ENCODE peak calls at places on chromosome 4, in five cellular contexts. One of them, this sample, is unnamed. For H3K36me3, the result is how much of the 10 kb centered on the place peaks cover.

GRCh38 chr4:109044446-109044845 is 258.0 kb downstream of the COL25A1 start:
- DNase-seq in right atrium auricular region: no peak
- DNase-seq in A673: no peak
- DNase-seq in CD8-positive, alpha-beta memory T cell: no peak
- DNase-seq in heart left ventricle: no peak
- DNase-seq in this sample: no peak

GRCh38 chr4:26323807-26324206 is 3.0 kb downstream of the RBPJ start:
- DNase-seq in right atrium auricular region: no peak
- DNase-seq in A673: no peak
- DNase-seq in CD8-positive, alpha-beta memory T cell: no peak
- DNase-seq in heart left ventricle: no peak
- DNase-seq in this sample: no peak

GRCh38 chr4:74038161-74039064 is at the start of gene CXCL3:
- DNase-seq in right atrium auricular region: peak
- DNase-seq in A673: peak
- DNase-seq in CD8-positive, alpha-beta memory T cell: no peak
- DNase-seq in heart left ventricle: peak
- DNase-seq in this sample: peak

GRCh38 chr4:29081230-29081955 is 1638.8 kb upstream of the PCDH7 start:
- DNase-seq in right atrium auricular region: no peak
- DNase-seq in A673: peak
- DNase-seq in CD8-positive, alpha-beta memory T cell: no peak
- DNase-seq in heart left ventricle: no peak
- DNase-seq in this sample: no peak

GRCh38 chr4:22500128-22500611 is 15.7 kb downstream of the ADGRA3 start:
- DNase-seq in right atrium auricular region: no peak
- DNase-seq in A673: no peak
- DNase-seq in CD8-positive, alpha-beta memory T cell: no peak
- DNase-seq in heart left ventricle: no peak
- DNase-seq in this sample: no peak

GRCh38 chr4:63663870-63664269 is 745.4 kb downstream of the TECRL start:
- DNase-seq in right atrium auricular region: no peak
- DNase-seq in A673: no peak
- DNase-seq in CD8-positive, alpha-beta memory T cell: no peak
- DNase-seq in heart left ventricle: no peak
- DNase-seq in this sample: no peak

GRCh38 chr4:104352211-104352610 is 142.5 kb downstream of the CXXC4 start:
- DNase-seq in right atrium auricular region: no peak
- DNase-seq in A673: peak
- DNase-seq in CD8-positive, alpha-beta memory T cell: no peak
- DNase-seq in heart left ventricle: no peak
- DNase-seq in this sample: peak

GRCh38 chr4:15659768-15660394 is 4.7 kb upstream of the FBXL5 start:
- DNase-seq in right atrium auricular region: no peak
- DNase-seq in A673: peak
- DNase-seq in CD8-positive, alpha-beta memory T cell: no peak
- DNase-seq in heart left ventricle: no peak
- DNase-seq in this sample: no peak

GRCh38 chr4:87188063-87188462 is 32.4 kb downstream of the KLHL8 start:
- DNase-seq in right atrium auricular region: no peak
- DNase-seq in A673: peak
- DNase-seq in CD8-positive, alpha-beta memory T cell: no peak
- DNase-seq in heart left ventricle: no peak
- DNase-seq in this sample: no peak

GRCh38 chr4:93467484-93468155 is 360.9 kb upstream of the ATOH1 start:
- DNase-seq in right atrium auricular region: no peak
- DNase-seq in A673: peak
- DNase-seq in CD8-positive, alpha-beta memory T cell: no peak
- DNase-seq in heart left ventricle: no peak
- DNase-seq in this sample: no peak

GRCh38 chr4:80016506-80016905 is 56.5 kb downstream of the ANTXR2 start:
- DNase-seq in right atrium auricular region: no peak
- DNase-seq in A673: no peak
- DNase-seq in CD8-positive, alpha-beta memory T cell: no peak
- DNase-seq in heart left ventricle: no peak
- DNase-seq in this sample: no peak

GRCh38 chr4:112361181-112361791 is 64.1 kb downstream of the ALPK1 start:
- DNase-seq in right atrium auricular region: no peak
- DNase-seq in A673: peak
- DNase-seq in CD8-positive, alpha-beta memory T cell: no peak
- DNase-seq in heart left ventricle: peak
- DNase-seq in this sample: peak

GRCh38 chr4:84493092-84493850 is 5.8 kb downstream of the NKX6-1 start:
- DNase-seq in right atrium auricular region: no peak
- DNase-seq in A673: no peak
- DNase-seq in CD8-positive, alpha-beta memory T cell: no peak
- DNase-seq in heart left ventricle: no peak
- DNase-seq in this sample: no peak

GRCh38 chr4:53313510-53313909 is 52.4 kb downstream of the SCFD2 start:
- DNase-seq in right atrium auricular region: no peak
- DNase-seq in A673: peak
- DNase-seq in CD8-positive, alpha-beta memory T cell: no peak
- DNase-seq in heart left ventricle: no peak
- DNase-seq in this sample: no peak

GRCh38 chr4:69843932-69844331 is 16.0 kb downstream of the SULT1E1 start:
- DNase-seq in right atrium auricular region: no peak
- DNase-seq in A673: no peak
- DNase-seq in CD8-positive, alpha-beta memory T cell: no peak
- DNase-seq in heart left ventricle: no peak
- DNase-seq in this sample: no peak

GRCh38 chr4:173013232-173013932 is 155.2 kb upstream of the GALNT7 start:
- DNase-seq in right atrium auricular region: no peak
- DNase-seq in A673: peak
- DNase-seq in CD8-positive, alpha-beta memory T cell: peak
- DNase-seq in heart left ventricle: no peak
- DNase-seq in this sample: peak

GRCh38 chr4:138030375-138030774 is 211.8 kb downstream of the SLC7A11 start:
- DNase-seq in right atrium auricular region: no peak
- DNase-seq in A673: no peak
- DNase-seq in CD8-positive, alpha-beta memory T cell: no peak
- DNase-seq in heart left ventricle: no peak
- DNase-seq in this sample: no peak

GRCh38 chr4:1057403-1057745 is 45.9 kb downstream of the FGFRL1 start:
- DNase-seq in right atrium auricular region: no peak
- DNase-seq in A673: no peak
- DNase-seq in CD8-positive, alpha-beta memory T cell: no peak
- DNase-seq in heart left ventricle: no peak
- DNase-seq in this sample: peak

GRCh38 chr4:32102941-32103340 is 1382.8 kb downstream of the PCDH7 start:
- DNase-seq in right atrium auricular region: no peak
- DNase-seq in A673: no peak
- DNase-seq in CD8-positive, alpha-beta memory T cell: no peak
- DNase-seq in heart left ventricle: no peak
- DNase-seq in this sample: no peak

GRCh38 chr4:54683616-54684346 is 26.0 kb downstream of the KIT start:
- DNase-seq in right atrium auricular region: no peak
- DNase-seq in A673: peak
- DNase-seq in CD8-positive, alpha-beta memory T cell: peak
- DNase-seq in heart left ventricle: no peak
- DNase-seq in this sample: peak

GRCh38 chr4:14338866-14339265 is 663.4 kb upstream of the CPEB2 start:
- DNase-seq in right atrium auricular region: no peak
- DNase-seq in A673: no peak
- DNase-seq in CD8-positive, alpha-beta memory T cell: no peak
- DNase-seq in heart left ventricle: no peak
- DNase-seq in this sample: no peak

GRCh38 chr4:28868831-28869230 is 1851.3 kb upstream of the PCDH7 start:
- DNase-seq in right atrium auricular region: no peak
- DNase-seq in A673: no peak
- DNase-seq in CD8-positive, alpha-beta memory T cell: no peak
- DNase-seq in heart left ventricle: no peak
- DNase-seq in this sample: no peak

GRCh38 chr4:15118281-15118680 is 116.0 kb downstream of the CPEB2 start:
- DNase-seq in right atrium auricular region: no peak
- DNase-seq in A673: no peak
- DNase-seq in CD8-positive, alpha-beta memory T cell: no peak
- DNase-seq in heart left ventricle: no peak
- DNase-seq in this sample: no peak

GRCh38 chr4:97367878-97368277 is 775.4 kb downstream of the STPG2 start:
- DNase-seq in right atrium auricular region: no peak
- DNase-seq in A673: peak
- DNase-seq in CD8-positive, alpha-beta memory T cell: no peak
- DNase-seq in heart left ventricle: no peak
- DNase-seq in this sample: peak

GRCh38 chr4:15286041-15286440 is 141.8 kb upstream of the C1QTNF7 start:
- DNase-seq in right atrium auricular region: no peak
- DNase-seq in A673: no peak
- DNase-seq in CD8-positive, alpha-beta memory T cell: no peak
- DNase-seq in heart left ventricle: no peak
- DNase-seq in this sample: no peak

GRCh38 chr4:120049732-120050494 is 16.7 kb downstream of the MAD2L1 start:
- DNase-seq in right atrium auricular region: peak
- DNase-seq in A673: peak
- DNase-seq in CD8-positive, alpha-beta memory T cell: peak
- DNase-seq in heart left ventricle: peak
- DNase-seq in this sample: peak
- H3K36me3 ChIP-seq in right atrium auricular region: under half
- H3K36me3 ChIP-seq in A673: under half
- H3K36me3 ChIP-seq in CD8-positive, alpha-beta memory T cell: under half
- H3K36me3 ChIP-seq in heart left ventricle: under half
- H3K36me3 ChIP-seq in this sample: under half

DNA sequence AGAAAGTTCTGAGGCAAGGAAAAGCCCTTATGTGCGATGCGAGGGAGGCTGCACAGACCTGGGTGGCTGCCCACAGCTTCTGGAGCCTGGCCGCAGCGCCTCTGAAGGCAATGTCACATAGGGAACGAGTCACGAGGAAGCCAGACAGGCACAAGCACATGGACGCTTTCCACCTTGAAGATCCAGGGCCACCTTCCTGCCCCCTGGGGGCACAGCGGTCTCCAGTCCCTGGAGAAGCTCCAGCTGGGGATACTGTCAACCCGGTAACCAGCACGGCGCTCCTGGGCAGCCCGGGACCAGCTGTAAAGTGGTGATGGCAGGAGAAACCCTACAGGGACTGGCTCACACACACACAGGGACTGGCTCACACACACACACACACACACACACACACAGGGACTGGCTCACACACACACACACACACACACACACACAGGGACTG is 69.7 kb downstream of the MTNR1A start:
- DNase-seq in right atrium auricular region: no peak
- DNase-seq in A673: no peak
- DNase-seq in CD8-positive, alpha-beta memory T cell: no peak
- DNase-seq in heart left ventricle: peak
- DNase-seq in this sample: peak
- H3K4me3 ChIP-seq in right atrium auricular region: no peak
- H3K4me3 ChIP-seq in A673: no peak
- H3K4me3 ChIP-seq in CD8-positive, alpha-beta memory T cell: no peak
- H3K4me3 ChIP-seq in heart left ventricle: peak
- H3K4me3 ChIP-seq in this sample: peak

GRCh38 chr4:107349732-107350131 is 313.6 kb upstream of the DKK2 start:
- DNase-seq in right atrium auricular region: no peak
- DNase-seq in A673: no peak
- DNase-seq in CD8-positive, alpha-beta memory T cell: no peak
- DNase-seq in heart left ventricle: no peak
- DNase-seq in this sample: no peak

GRCh38 chr4:107351196-107351595 is 315.1 kb upstream of the DKK2 start:
- DNase-seq in right atrium auricular region: no peak
- DNase-seq in A673: no peak
- DNase-seq in CD8-positive, alpha-beta memory T cell: no peak
- DNase-seq in heart left ventricle: no peak
- DNase-seq in this sample: no peak

GRCh38 chr4:107349266-107349665 is 313.2 kb upstream of the DKK2 start:
- DNase-seq in right atrium auricular region: no peak
- DNase-seq in A673: peak
- DNase-seq in CD8-positive, alpha-beta memory T cell: no peak
- DNase-seq in heart left ventricle: no peak
- DNase-seq in this sample: peak

DNA sequence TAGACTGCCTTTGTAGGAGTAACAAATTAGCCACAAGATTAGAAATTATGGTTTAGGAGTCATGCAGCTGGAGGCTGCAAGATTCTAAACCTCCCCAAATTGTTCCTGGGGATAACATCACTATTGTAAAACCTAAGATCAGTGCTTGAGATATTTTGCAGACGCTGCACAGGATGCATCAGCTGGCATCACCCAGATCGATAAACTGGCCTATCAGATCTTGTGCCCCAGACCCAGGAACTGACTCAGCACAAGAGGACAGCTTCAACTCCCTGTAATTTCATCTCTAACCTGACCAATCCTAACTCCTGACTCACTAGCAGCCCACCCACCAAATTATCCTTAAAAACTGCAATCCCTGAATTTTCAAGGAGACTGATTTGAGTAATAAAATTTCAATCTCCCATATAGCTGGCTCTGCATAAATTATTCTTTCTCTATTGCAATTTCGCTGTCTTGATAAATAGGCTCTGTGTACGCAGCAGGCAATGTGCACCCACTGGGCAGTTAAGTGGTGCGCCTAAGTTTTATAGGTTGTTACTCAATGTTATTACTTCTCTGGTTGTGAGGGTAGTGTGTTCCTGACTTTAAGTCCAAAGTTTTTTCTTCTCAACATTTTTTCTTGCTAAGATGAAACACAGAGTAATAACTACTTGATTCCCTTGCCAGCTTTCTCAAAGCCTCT is 312.2 kb upstream of the DKK2 start:
- DNase-seq in right atrium auricular region: no peak
- DNase-seq in A673: peak
- DNase-seq in CD8-positive, alpha-beta memory T cell: no peak
- DNase-seq in heart left ventricle: no peak
- DNase-seq in this sample: no peak
- H3K27ac ChIP-seq in right atrium auricular region: no peak
- H3K27ac ChIP-seq in A673: no peak
- H3K27ac ChIP-seq in CD8-positive, alpha-beta memory T cell: no peak
- H3K27ac ChIP-seq in heart left ventricle: no peak
- H3K27ac ChIP-seq in this sample: no peak

GRCh38 chr4:153619811-153620210 is 64.3 kb upstream of the TLR2 start:
- DNase-seq in right atrium auricular region: no peak
- DNase-seq in A673: peak
- DNase-seq in CD8-positive, alpha-beta memory T cell: no peak
- DNase-seq in heart left ventricle: no peak
- DNase-seq in this sample: no peak

GRCh38 chr4:153622778-153623240 is 61.3 kb upstream of the TLR2 start:
- DNase-seq in right atrium auricular region: no peak
- DNase-seq in A673: no peak
- DNase-seq in CD8-positive, alpha-beta memory T cell: no peak
- DNase-seq in heart left ventricle: no peak
- DNase-seq in this sample: no peak

GRCh38 chr4:153622093-153622492 is 62.0 kb upstream of the TLR2 start:
- DNase-seq in right atrium auricular region: no peak
- DNase-seq in A673: no peak
- DNase-seq in CD8-positive, alpha-beta memory T cell: no peak
- DNase-seq in heart left ventricle: no peak
- DNase-seq in this sample: no peak

GRCh38 chr4:153620352-153620751 is 63.7 kb upstream of the TLR2 start:
- DNase-seq in right atrium auricular region: no peak
- DNase-seq in A673: no peak
- DNase-seq in CD8-positive, alpha-beta memory T cell: no peak
- DNase-seq in heart left ventricle: no peak
- DNase-seq in this sample: no peak

DNA sequence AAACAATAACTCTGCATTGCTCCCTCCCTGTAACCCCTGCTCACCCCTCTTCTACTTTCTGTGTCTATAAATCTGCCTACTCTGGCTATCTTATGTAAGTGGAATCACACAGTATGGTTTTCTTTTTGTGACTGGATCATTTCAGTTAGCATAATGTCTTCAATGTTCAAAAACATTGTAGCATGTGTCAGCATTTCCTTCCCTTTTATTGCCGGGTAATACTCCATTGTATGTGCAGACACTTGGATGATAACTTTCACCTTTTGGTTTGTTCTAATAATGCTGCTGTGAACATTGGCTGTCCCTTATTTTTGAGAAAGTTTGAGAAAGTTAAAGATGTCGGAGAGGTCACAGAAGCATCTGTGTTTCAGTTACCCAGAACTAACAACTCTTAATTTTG is 60.6 kb upstream of the TLR2 start:
- DNase-seq in right atrium auricular region: no peak
- DNase-seq in A673: no peak
- DNase-seq in CD8-positive, alpha-beta memory T cell: no peak
- DNase-seq in heart left ventricle: no peak
- DNase-seq in this sample: no peak
- H3K36me3 ChIP-seq in right atrium auricular region: half or more
- H3K36me3 ChIP-seq in A673: under half
- H3K36me3 ChIP-seq in CD8-positive, alpha-beta memory T cell: half or more
- H3K36me3 ChIP-seq in heart left ventricle: half or more
- H3K36me3 ChIP-seq in this sample: half or more